ENCODE peak calls at places on chromosomes 12 and 14, in seven cellular contexts. E, C, R, O, U, I and S are unnamed samples.

GRCh38 chr12:19412844-19413243 is 26.4 kb upstream of the AEBP2 start:
- DNase-seq in E (no peak), C (no peak), R (no peak), O (no peak), U (no peak), I (no peak), S (no peak)

GRCh38 chr14:89617471-89618291 is 200.6 kb upstream of the FOXN3 start:
- DNase-seq in E (no peak), C (no peak), R (no peak), O (peak; percentile 60), U (no peak), I (peak; percentile 61), S (no peak)

GRCh38 chr12:67921286-67921685 is 68.0 kb upstream of the IFNG-AS1 start:
- DNase-seq in E (no peak), C (no peak), R (no peak), O (no peak), U (no peak), I (no peak), S (no peak)

GRCh38 chr12:51868821-51869489 is 18.9 kb upstream of the ANKRD33 start:
- DNase-seq in E (no peak), C (no peak), R (no peak), O (no peak), U (peak; percentile 89), I (peak; percentile 51), S (no peak)

GRCh38 chr12:101839324-101840283 is 8.8 kb upstream of the GNPTAB start:
- DNase-seq in E (peak; percentile 53), C (peak; percentile 58), R (peak; percentile 53), O (peak; percentile 65), U (no peak), I (peak; percentile 51), S (no peak)

GRCh38 chr14:98018626-98019025 is 1221.4 kb downstream of the VRK1 start:
- DNase-seq in E (no peak), C (no peak), R (no peak), O (no peak), U (no peak), I (no peak), S (no peak)

GRCh38 chr14:101588286-101588975 is 27.1 kb downstream of the DIO3 start:
- DNase-seq in E (no peak), C (no peak), R (no peak), O (no peak), U (no peak), I (no peak), S (no peak)

GRCh38 chr12:94305293-94305957 is 154.2 kb downstream of the CEP83 start:
- DNase-seq in E (no peak), C (no peak), R (no peak), O (peak; percentile 23), U (no peak), I (no peak), S (no peak)

GRCh38 chr14:106790189-106791036 is 1264.0 kb downstream of the TMEM121 start:
- DNase-seq in E (peak; percentile 52), C (peak; percentile 63), R (no peak), O (peak; percentile 51), U (no peak), I (no peak), S (peak; percentile 66)

GRCh38 chr12:124625867-124626675 is 58.7 kb upstream of the NCOR2 start:
- DNase-seq in E (no peak), C (no peak), R (peak; percentile 63), O (peak; percentile 74), U (peak; percentile 95), I (peak; percentile 92), S (no peak)

GRCh38 chr12:128947199-128947598 is 93.9 kb downstream of the GLT1D1 start:
- DNase-seq in E (no peak), C (no peak), R (no peak), O (no peak), U (no peak), I (no peak), S (no peak)

GRCh38 chr14:65751510-65751909 is 339.0 kb downstream of the FUT8 start:
- DNase-seq in E (no peak), C (no peak), R (no peak), O (no peak), U (no peak), I (no peak), S (no peak)

GRCh38 chr14:64601571-64601970 is 51.8 kb downstream of the PPP1R36 start:
- DNase-seq in E (no peak), C (no peak), R (no peak), O (no peak), U (no peak), I (no peak), S (peak; percentile 35)

GRCh38 chr14:71363961-71364360 is 456.7 kb downstream of the PCNX1 start:
- DNase-seq in E (no peak), C (no peak), R (no peak), O (no peak), U (no peak), I (peak; percentile 36), S (no peak)

GRCh38 chr12:75979181-75979580 is 52.4 kb downstream of the PHLDA1 start:
- DNase-seq in E (no peak), C (no peak), R (peak; percentile 13), O (no peak), U (no peak), I (no peak), S (no peak)

GRCh38 chr12:114400395-114400794 is 5.5 kb downstream of the TBX5 start:
- DNase-seq in E (no peak), C (no peak), R (no peak), O (no peak), U (no peak), I (no peak), S (no peak)

GRCh38 chr12:89247962-89248361 is 104.3 kb downstream of the DUSP6 start:
- DNase-seq in E (no peak), C (no peak), R (no peak), O (no peak), U (no peak), I (no peak), S (no peak)

GRCh38 chr12:131381716-131382430 is 329.0 kb upstream of the SFSWAP start:
- DNase-seq in E (no peak), C (no peak), R (no peak), O (no peak), U (peak; percentile 86), I (no peak), S (no peak)

GRCh38 chr12:89951694-89952060 is 243.0 kb upstream of the ATP2B1 start:
- DNase-seq in E (no peak), C (no peak), R (no peak), O (no peak), U (no peak), I (no peak), S (no peak)

GRCh38 chr12:91189526-91189925 is 6.9 kb upstream of the DCN start:
- DNase-seq in E (no peak), C (no peak), R (no peak), O (no peak), U (no peak), I (no peak), S (no peak)

GRCh38 chr12:48004039-48004940 is at the start of gene COL2A1:
- DNase-seq in E (no peak), C (no peak), R (peak; percentile 10), O (peak; percentile 62), U (no peak), I (peak; percentile 48), S (peak; percentile 88)

GRCh38 chr12:104686196-104686595 is 229.4 kb downstream of the CHST11 start:
- DNase-seq in E (no peak), C (no peak), R (no peak), O (no peak), U (no peak), I (peak; percentile 33), S (no peak)

GRCh38 chr14:80678436-80678835 is 263.1 kb downstream of the CEP128 start:
- DNase-seq in E (no peak), C (no peak), R (peak; percentile 5), O (no peak), U (no peak), I (no peak), S (no peak)

GRCh38 chr14:92880851-92881250 is 42.1 kb upstream of the CHGA start:
- DNase-seq in E (no peak), C (no peak), R (peak; percentile 40), O (no peak), U (no peak), I (peak; percentile 38), S (peak; percentile 41)

GRCh38 chr12:659090-659683 is 4.1 kb downstream of the NINJ2 start:
- DNase-seq in E (no peak), C (no peak), R (no peak), O (no peak), U (no peak), I (no peak), S (no peak)

GRCh38 chr14:56745091-56745490 is 65.2 kb downstream of the OTX2 start:
- DNase-seq in E (no peak), C (no peak), R (no peak), O (no peak), U (no peak), I (no peak), S (no peak)

GRCh38 chr14:64736271-64737131 is 32.3 kb downstream of the PLEKHG3 start:
- DNase-seq in E (no peak), C (no peak), R (no peak), O (no peak), U (no peak), I (no peak), S (peak; percentile 62)

GRCh38 chr14:26866741-26867140 is 268.9 kb upstream of the NOVA1 start:
- DNase-seq in E (no peak), C (no peak), R (no peak), O (no peak), U (no peak), I (no peak), S (no peak)

GRCh38 chr12:130827432-130827831 is 11.6 kb downstream of the STX2 start:
- DNase-seq in E (no peak), C (no peak), R (no peak), O (no peak), U (peak; percentile 35), I (no peak), S (no peak)

GRCh38 chr14:39005044-39005736 is 97.8 kb downstream of the SEC23A start:
- DNase-seq in E (no peak), C (no peak), R (no peak), O (no peak), U (no peak), I (no peak), S (no peak)